ENCODE peak calls at places on chromosome 21, in ten cellular contexts. One of them, this sample, is unnamed.

GRCh38 chr21:45019887-45020537 is 54.4 kb upstream of the ADARB1 start:
- DNase-seq in mucosa of gallbladder: no peak
- DNase-seq in LoVo: no peak
- DNase-seq in NCI-H1105 treated with DMSO at 0.1 percent for 48 hours: no peak
- DNase-seq in central memory CD8-positive, alpha-beta T cell: no peak
- DNase-seq in right atrium auricular region: no peak
- DNase-seq in H54: no peak
- DNase-seq in Right ventricle myocardium superior: peak
- DNase-seq in ovary: peak
- DNase-seq in mesothelial cell of epicardium: peak
- DNase-seq in this sample: no peak

GRCh38 chr21:46322351-46323226 is 1.1 kb downstream of the C21orf58 start:
- DNase-seq in mucosa of gallbladder: no peak
- DNase-seq in LoVo: no peak
- DNase-seq in NCI-H1105 treated with DMSO at 0.1 percent for 48 hours: peak
- DNase-seq in central memory CD8-positive, alpha-beta T cell: no peak
- DNase-seq in right atrium auricular region: no peak
- DNase-seq in H54: no peak
- DNase-seq in Right ventricle myocardium superior: peak
- DNase-seq in ovary: peak
- DNase-seq in mesothelial cell of epicardium: no peak
- DNase-seq in this sample: no peak

GRCh38 chr21:32094792-32095191 is 184.1 kb downstream of the MIS18A start:
- DNase-seq in mucosa of gallbladder: no peak
- DNase-seq in LoVo: no peak
- DNase-seq in NCI-H1105 treated with DMSO at 0.1 percent for 48 hours: no peak
- DNase-seq in central memory CD8-positive, alpha-beta T cell: no peak
- DNase-seq in right atrium auricular region: no peak
- DNase-seq in H54: peak
- DNase-seq in Right ventricle myocardium superior: no peak
- DNase-seq in ovary: no peak
- DNase-seq in mesothelial cell of epicardium: no peak
- DNase-seq in this sample: no peak

GRCh38 chr21:46253610-46254124 is 25.1 kb upstream of the LSS start:
- DNase-seq in mucosa of gallbladder: no peak
- DNase-seq in LoVo: no peak
- DNase-seq in NCI-H1105 treated with DMSO at 0.1 percent for 48 hours: no peak
- DNase-seq in central memory CD8-positive, alpha-beta T cell: peak
- DNase-seq in right atrium auricular region: no peak
- DNase-seq in H54: no peak
- DNase-seq in Right ventricle myocardium superior: no peak
- DNase-seq in ovary: no peak
- DNase-seq in mesothelial cell of epicardium: no peak
- DNase-seq in this sample: no peak

GRCh38 chr21:37402251-37402867 is 35.8 kb downstream of the DYRK1A start:
- DNase-seq in mucosa of gallbladder: no peak
- DNase-seq in LoVo: no peak
- DNase-seq in NCI-H1105 treated with DMSO at 0.1 percent for 48 hours: no peak
- DNase-seq in central memory CD8-positive, alpha-beta T cell: no peak
- DNase-seq in right atrium auricular region: no peak
- DNase-seq in H54: no peak
- DNase-seq in Right ventricle myocardium superior: no peak
- DNase-seq in ovary: no peak
- DNase-seq in mesothelial cell of epicardium: no peak
- DNase-seq in this sample: no peak

GRCh38 chr21:16532841-16533240 is 803.1 kb downstream of the USP25 start:
- DNase-seq in mucosa of gallbladder: no peak
- DNase-seq in LoVo: no peak
- DNase-seq in NCI-H1105 treated with DMSO at 0.1 percent for 48 hours: no peak
- DNase-seq in central memory CD8-positive, alpha-beta T cell: no peak
- DNase-seq in right atrium auricular region: no peak
- DNase-seq in H54: no peak
- DNase-seq in Right ventricle myocardium superior: no peak
- DNase-seq in ovary: no peak
- DNase-seq in mesothelial cell of epicardium: no peak
- DNase-seq in this sample: no peak

GRCh38 chr21:46092811-46093667 is 4.9 kb upstream of the COL6A2 start:
- DNase-seq in mucosa of gallbladder: peak
- DNase-seq in LoVo: no peak
- DNase-seq in NCI-H1105 treated with DMSO at 0.1 percent for 48 hours: no peak
- DNase-seq in central memory CD8-positive, alpha-beta T cell: no peak
- DNase-seq in right atrium auricular region: peak
- DNase-seq in H54: no peak
- DNase-seq in Right ventricle myocardium superior: peak
- DNase-seq in ovary: peak
- DNase-seq in mesothelial cell of epicardium: no peak
- DNase-seq in this sample: peak

GRCh38 chr21:26637346-26637745 is 64.3 kb upstream of the CYYR1 start:
- DNase-seq in mucosa of gallbladder: no peak
- DNase-seq in LoVo: no peak
- DNase-seq in NCI-H1105 treated with DMSO at 0.1 percent for 48 hours: no peak
- DNase-seq in central memory CD8-positive, alpha-beta T cell: no peak
- DNase-seq in right atrium auricular region: no peak
- DNase-seq in H54: no peak
- DNase-seq in Right ventricle myocardium superior: no peak
- DNase-seq in ovary: no peak
- DNase-seq in mesothelial cell of epicardium: no peak
- DNase-seq in this sample: no peak

GRCh38 chr21:33428669-33429068 is 25.5 kb downstream of the IFNGR2 start:
- DNase-seq in mucosa of gallbladder: no peak
- DNase-seq in LoVo: no peak
- DNase-seq in NCI-H1105 treated with DMSO at 0.1 percent for 48 hours: no peak
- DNase-seq in central memory CD8-positive, alpha-beta T cell: no peak
- DNase-seq in right atrium auricular region: no peak
- DNase-seq in H54: peak
- DNase-seq in Right ventricle myocardium superior: peak
- DNase-seq in ovary: peak
- DNase-seq in mesothelial cell of epicardium: no peak
- DNase-seq in this sample: no peak

GRCh38 chr21:36917487-36918158 is 48.8 kb downstream of the HLCS start:
- DNase-seq in mucosa of gallbladder: peak
- DNase-seq in LoVo: no peak
- DNase-seq in NCI-H1105 treated with DMSO at 0.1 percent for 48 hours: no peak
- DNase-seq in central memory CD8-positive, alpha-beta T cell: no peak
- DNase-seq in right atrium auricular region: no peak
- DNase-seq in H54: no peak
- DNase-seq in Right ventricle myocardium superior: no peak
- DNase-seq in ovary: no peak
- DNase-seq in mesothelial cell of epicardium: no peak
- DNase-seq in this sample: peak

GRCh38 chr21:30194701-30195299 is 21.1 kb downstream of the CLDN8 start:
- DNase-seq in mucosa of gallbladder: no peak
- DNase-seq in LoVo: peak
- DNase-seq in NCI-H1105 treated with DMSO at 0.1 percent for 48 hours: peak
- DNase-seq in central memory CD8-positive, alpha-beta T cell: no peak
- DNase-seq in right atrium auricular region: no peak
- DNase-seq in H54: peak
- DNase-seq in Right ventricle myocardium superior: no peak
- DNase-seq in ovary: no peak
- DNase-seq in mesothelial cell of epicardium: no peak
- DNase-seq in this sample: no peak

GRCh38 chr21:38813554-38813953 is 7.8 kb downstream of the ETS2 start:
- DNase-seq in mucosa of gallbladder: no peak
- DNase-seq in LoVo: no peak
- DNase-seq in NCI-H1105 treated with DMSO at 0.1 percent for 48 hours: peak
- DNase-seq in central memory CD8-positive, alpha-beta T cell: no peak
- DNase-seq in right atrium auricular region: no peak
- DNase-seq in H54: no peak
- DNase-seq in Right ventricle myocardium superior: no peak
- DNase-seq in ovary: no peak
- DNase-seq in mesothelial cell of epicardium: no peak
- DNase-seq in this sample: peak

GRCh38 chr21:33434770-33435360 is 31.7 kb downstream of the IFNGR2 start:
- DNase-seq in mucosa of gallbladder: no peak
- DNase-seq in LoVo: no peak
- DNase-seq in NCI-H1105 treated with DMSO at 0.1 percent for 48 hours: no peak
- DNase-seq in central memory CD8-positive, alpha-beta T cell: no peak
- DNase-seq in right atrium auricular region: no peak
- DNase-seq in H54: peak
- DNase-seq in Right ventricle myocardium superior: no peak
- DNase-seq in ovary: no peak
- DNase-seq in mesothelial cell of epicardium: no peak
- DNase-seq in this sample: no peak

GRCh38 chr21:44687671-44688070 is 5.7 kb upstream of the KRTAP12-1 start:
- DNase-seq in mucosa of gallbladder: peak
- DNase-seq in LoVo: no peak
- DNase-seq in NCI-H1105 treated with DMSO at 0.1 percent for 48 hours: no peak
- DNase-seq in central memory CD8-positive, alpha-beta T cell: no peak
- DNase-seq in right atrium auricular region: peak
- DNase-seq in H54: no peak
- DNase-seq in Right ventricle myocardium superior: no peak
- DNase-seq in ovary: no peak
- DNase-seq in mesothelial cell of epicardium: no peak
- DNase-seq in this sample: peak

GRCh38 chr21:41615613-41616012 is 107.7 kb upstream of the TMPRSS2 start:
- DNase-seq in mucosa of gallbladder: no peak
- DNase-seq in LoVo: no peak
- DNase-seq in NCI-H1105 treated with DMSO at 0.1 percent for 48 hours: no peak
- DNase-seq in central memory CD8-positive, alpha-beta T cell: no peak
- DNase-seq in right atrium auricular region: no peak
- DNase-seq in H54: peak
- DNase-seq in Right ventricle myocardium superior: no peak
- DNase-seq in ovary: no peak
- DNase-seq in mesothelial cell of epicardium: no peak
- DNase-seq in this sample: no peak

GRCh38 chr21:34974162-34974981 is 74.7 kb downstream of the RUNX1 start:
- DNase-seq in mucosa of gallbladder: peak
- DNase-seq in LoVo: no peak
- DNase-seq in NCI-H1105 treated with DMSO at 0.1 percent for 48 hours: no peak
- DNase-seq in central memory CD8-positive, alpha-beta T cell: peak
- DNase-seq in right atrium auricular region: no peak
- DNase-seq in H54: no peak
- DNase-seq in Right ventricle myocardium superior: no peak
- DNase-seq in ovary: no peak
- DNase-seq in mesothelial cell of epicardium: no peak
- DNase-seq in this sample: no peak

GRCh38 chr21:36429672-36430546 is 44.7 kb downstream of the CHAF1B start:
- DNase-seq in mucosa of gallbladder: peak
- DNase-seq in LoVo: peak
- DNase-seq in NCI-H1105 treated with DMSO at 0.1 percent for 48 hours: no peak
- DNase-seq in central memory CD8-positive, alpha-beta T cell: peak
- DNase-seq in right atrium auricular region: peak
- DNase-seq in H54: peak
- DNase-seq in Right ventricle myocardium superior: peak
- DNase-seq in ovary: peak
- DNase-seq in mesothelial cell of epicardium: no peak
- DNase-seq in this sample: peak

GRCh38 chr21:39728341-39728740 is 16.6 kb upstream of the IGSF5 start:
- DNase-seq in mucosa of gallbladder: no peak
- DNase-seq in LoVo: no peak
- DNase-seq in NCI-H1105 treated with DMSO at 0.1 percent for 48 hours: no peak
- DNase-seq in central memory CD8-positive, alpha-beta T cell: no peak
- DNase-seq in right atrium auricular region: no peak
- DNase-seq in H54: no peak
- DNase-seq in Right ventricle myocardium superior: no peak
- DNase-seq in ovary: no peak
- DNase-seq in mesothelial cell of epicardium: no peak
- DNase-seq in this sample: no peak

GRCh38 chr21:42288962-42289361 is 26.2 kb downstream of the TFF3 start:
- DNase-seq in mucosa of gallbladder: no peak
- DNase-seq in LoVo: no peak
- DNase-seq in NCI-H1105 treated with DMSO at 0.1 percent for 48 hours: no peak
- DNase-seq in central memory CD8-positive, alpha-beta T cell: no peak
- DNase-seq in right atrium auricular region: no peak
- DNase-seq in H54: no peak
- DNase-seq in Right ventricle myocardium superior: no peak
- DNase-seq in ovary: no peak
- DNase-seq in mesothelial cell of epicardium: no peak
- DNase-seq in this sample: no peak

GRCh38 chr21:41610042-41610839 is 102.3 kb upstream of the TMPRSS2 start:
- DNase-seq in mucosa of gallbladder: peak
- DNase-seq in LoVo: peak
- DNase-seq in NCI-H1105 treated with DMSO at 0.1 percent for 48 hours: no peak
- DNase-seq in central memory CD8-positive, alpha-beta T cell: no peak
- DNase-seq in right atrium auricular region: no peak
- DNase-seq in H54: peak
- DNase-seq in Right ventricle myocardium superior: peak
- DNase-seq in ovary: no peak
- DNase-seq in mesothelial cell of epicardium: no peak
- DNase-seq in this sample: no peak

GRCh38 chr21:34880401-34880800 is 168.7 kb downstream of the RUNX1 start:
- DNase-seq in mucosa of gallbladder: no peak
- DNase-seq in LoVo: no peak
- DNase-seq in NCI-H1105 treated with DMSO at 0.1 percent for 48 hours: no peak
- DNase-seq in central memory CD8-positive, alpha-beta T cell: no peak
- DNase-seq in right atrium auricular region: no peak
- DNase-seq in H54: no peak
- DNase-seq in Right ventricle myocardium superior: no peak
- DNase-seq in ovary: no peak
- DNase-seq in mesothelial cell of epicardium: no peak
- DNase-seq in this sample: no peak

GRCh38 chr21:44414291-44415072 is 40.8 kb upstream of the LRRC3 start:
- DNase-seq in mucosa of gallbladder: no peak
- DNase-seq in LoVo: no peak
- DNase-seq in NCI-H1105 treated with DMSO at 0.1 percent for 48 hours: no peak
- DNase-seq in central memory CD8-positive, alpha-beta T cell: no peak
- DNase-seq in right atrium auricular region: no peak
- DNase-seq in H54: no peak
- DNase-seq in Right ventricle myocardium superior: peak
- DNase-seq in ovary: no peak
- DNase-seq in mesothelial cell of epicardium: no peak
- DNase-seq in this sample: peak

GRCh38 chr21:34613679-34614442 is 1.1 kb downstream of the RCAN1 start:
- DNase-seq in mucosa of gallbladder: no peak
- DNase-seq in LoVo: no peak
- DNase-seq in NCI-H1105 treated with DMSO at 0.1 percent for 48 hours: no peak
- DNase-seq in central memory CD8-positive, alpha-beta T cell: no peak
- DNase-seq in right atrium auricular region: no peak
- DNase-seq in H54: no peak
- DNase-seq in Right ventricle myocardium superior: no peak
- DNase-seq in ovary: peak
- DNase-seq in mesothelial cell of epicardium: no peak
- DNase-seq in this sample: no peak

GRCh38 chr21:34979383-34979782 is 69.7 kb downstream of the RUNX1 start:
- DNase-seq in mucosa of gallbladder: no peak
- DNase-seq in LoVo: no peak
- DNase-seq in NCI-H1105 treated with DMSO at 0.1 percent for 48 hours: no peak
- DNase-seq in central memory CD8-positive, alpha-beta T cell: no peak
- DNase-seq in right atrium auricular region: no peak
- DNase-seq in H54: no peak
- DNase-seq in Right ventricle myocardium superior: no peak
- DNase-seq in ovary: no peak
- DNase-seq in mesothelial cell of epicardium: no peak
- DNase-seq in this sample: no peak

GRCh38 chr21:44729336-44730027 is 18.1 kb upstream of the TSPEAR start:
- DNase-seq in mucosa of gallbladder: no peak
- DNase-seq in LoVo: no peak
- DNase-seq in NCI-H1105 treated with DMSO at 0.1 percent for 48 hours: no peak
- DNase-seq in central memory CD8-positive, alpha-beta T cell: no peak
- DNase-seq in right atrium auricular region: no peak
- DNase-seq in H54: no peak
- DNase-seq in Right ventricle myocardium superior: no peak
- DNase-seq in ovary: no peak
- DNase-seq in mesothelial cell of epicardium: no peak
- DNase-seq in this sample: peak

GRCh38 chr21:32378956-32379355 is 13.9 kb downstream of the URB1 start:
- DNase-seq in mucosa of gallbladder: no peak
- DNase-seq in LoVo: no peak
- DNase-seq in NCI-H1105 treated with DMSO at 0.1 percent for 48 hours: no peak
- DNase-seq in central memory CD8-positive, alpha-beta T cell: no peak
- DNase-seq in right atrium auricular region: no peak
- DNase-seq in H54: no peak
- DNase-seq in Right ventricle myocardium superior: no peak
- DNase-seq in ovary: no peak
- DNase-seq in mesothelial cell of epicardium: no peak
- DNase-seq in this sample: no peak

GRCh38 chr21:18138507-18138906 is 106.1 kb upstream of the CHODL start:
- DNase-seq in mucosa of gallbladder: no peak
- DNase-seq in LoVo: no peak
- DNase-seq in NCI-H1105 treated with DMSO at 0.1 percent for 48 hours: no peak
- DNase-seq in central memory CD8-positive, alpha-beta T cell: no peak
- DNase-seq in right atrium auricular region: no peak
- DNase-seq in H54: no peak
- DNase-seq in Right ventricle myocardium superior: no peak
- DNase-seq in ovary: no peak
- DNase-seq in mesothelial cell of epicardium: no peak
- DNase-seq in this sample: no peak

GRCh38 chr21:28516996-28517592 is 475.6 kb downstream of the LTN1 start:
- DNase-seq in mucosa of gallbladder: peak
- DNase-seq in LoVo: peak
- DNase-seq in NCI-H1105 treated with DMSO at 0.1 percent for 48 hours: peak
- DNase-seq in central memory CD8-positive, alpha-beta T cell: peak
- DNase-seq in right atrium auricular region: no peak
- DNase-seq in H54: peak
- DNase-seq in Right ventricle myocardium superior: peak
- DNase-seq in ovary: peak
- DNase-seq in mesothelial cell of epicardium: no peak
- DNase-seq in this sample: no peak